ENCODE peak calls at places on chromosomes 11 and 22, in eight cellular contexts. One of them, this sample, is unnamed. For H3K27me3, the result is how much of the 10 kb centered on the place peaks cover.

GRCh38 chr22:49325531-49326395 is 501.9 kb downstream of the BRD1 start:
- DNase-seq in dorsolateral prefrontal cortex: peak
- DNase-seq in effector memory CD4-positive, alpha-beta T cell: no peak
- DNase-seq in uterus: no peak
- DNase-seq in GM23248: no peak
- DNase-seq in right atrium auricular region: peak
- DNase-seq in body of pancreas: no peak
- DNase-seq in lower lobe of right lung: peak
- DNase-seq in this sample: no peak

GRCh38 chr11:78313181-78313788 is 104.3 kb downstream of the GAB2 start:
- DNase-seq in dorsolateral prefrontal cortex: no peak
- DNase-seq in effector memory CD4-positive, alpha-beta T cell: no peak
- DNase-seq in uterus: peak
- DNase-seq in GM23248: peak
- DNase-seq in right atrium auricular region: peak
- DNase-seq in body of pancreas: peak
- DNase-seq in lower lobe of right lung: no peak
- DNase-seq in this sample: no peak

GRCh38 chr11:113901141-113901540 is 3.5 kb upstream of the HTR3B start:
- DNase-seq in dorsolateral prefrontal cortex: no peak
- DNase-seq in effector memory CD4-positive, alpha-beta T cell: no peak
- DNase-seq in uterus: no peak
- DNase-seq in GM23248: no peak
- DNase-seq in right atrium auricular region: peak
- DNase-seq in body of pancreas: no peak
- DNase-seq in lower lobe of right lung: no peak
- DNase-seq in this sample: no peak

GRCh38 chr11:20353829-20354434 is 9.6 kb upstream of the HTATIP2 start:
- DNase-seq in dorsolateral prefrontal cortex: peak
- DNase-seq in effector memory CD4-positive, alpha-beta T cell: no peak
- DNase-seq in uterus: no peak
- DNase-seq in GM23248: peak
- DNase-seq in right atrium auricular region: no peak
- DNase-seq in body of pancreas: peak
- DNase-seq in lower lobe of right lung: no peak
- DNase-seq in this sample: no peak

GRCh38 chr11:134047586-134047999 is 21.3 kb upstream of the JAM3 start:
- DNase-seq in dorsolateral prefrontal cortex: peak
- DNase-seq in effector memory CD4-positive, alpha-beta T cell: no peak
- DNase-seq in uterus: peak
- DNase-seq in GM23248: peak
- DNase-seq in right atrium auricular region: peak
- DNase-seq in body of pancreas: peak
- DNase-seq in lower lobe of right lung: no peak
- DNase-seq in this sample: no peak

GRCh38 chr11:43316451-43316850 is 4.7 kb downstream of the API5 start:
- DNase-seq in dorsolateral prefrontal cortex: no peak
- DNase-seq in effector memory CD4-positive, alpha-beta T cell: no peak
- DNase-seq in uterus: no peak
- DNase-seq in GM23248: peak
- DNase-seq in right atrium auricular region: no peak
- DNase-seq in body of pancreas: no peak
- DNase-seq in lower lobe of right lung: no peak
- DNase-seq in this sample: no peak

GRCh38 chr11:1358286-1358685 is 31.4 kb upstream of the BRSK2 start:
- DNase-seq in dorsolateral prefrontal cortex: no peak
- DNase-seq in effector memory CD4-positive, alpha-beta T cell: no peak
- DNase-seq in uterus: no peak
- DNase-seq in GM23248: no peak
- DNase-seq in right atrium auricular region: peak
- DNase-seq in body of pancreas: no peak
- DNase-seq in lower lobe of right lung: no peak
- DNase-seq in this sample: no peak

GRCh38 chr11:36098976-36099375 is 155.1 kb downstream of the LDLRAD3 start:
- DNase-seq in dorsolateral prefrontal cortex: no peak
- DNase-seq in effector memory CD4-positive, alpha-beta T cell: no peak
- DNase-seq in uterus: no peak
- DNase-seq in GM23248: no peak
- DNase-seq in right atrium auricular region: no peak
- DNase-seq in body of pancreas: no peak
- DNase-seq in lower lobe of right lung: no peak
- DNase-seq in this sample: no peak

GRCh38 chr11:94909371-94909820 is 64.0 kb downstream of the CWC15 start:
- DNase-seq in dorsolateral prefrontal cortex: no peak
- DNase-seq in effector memory CD4-positive, alpha-beta T cell: no peak
- DNase-seq in uterus: no peak
- DNase-seq in GM23248: peak
- DNase-seq in right atrium auricular region: no peak
- DNase-seq in body of pancreas: no peak
- DNase-seq in lower lobe of right lung: no peak
- DNase-seq in this sample: no peak

GRCh38 chr11:109960831-109961230 is 132.4 kb upstream of the ZC3H12C start:
- DNase-seq in dorsolateral prefrontal cortex: no peak
- DNase-seq in effector memory CD4-positive, alpha-beta T cell: no peak
- DNase-seq in uterus: no peak
- DNase-seq in GM23248: peak
- DNase-seq in right atrium auricular region: peak
- DNase-seq in body of pancreas: peak
- DNase-seq in lower lobe of right lung: no peak
- DNase-seq in this sample: no peak

DNA sequence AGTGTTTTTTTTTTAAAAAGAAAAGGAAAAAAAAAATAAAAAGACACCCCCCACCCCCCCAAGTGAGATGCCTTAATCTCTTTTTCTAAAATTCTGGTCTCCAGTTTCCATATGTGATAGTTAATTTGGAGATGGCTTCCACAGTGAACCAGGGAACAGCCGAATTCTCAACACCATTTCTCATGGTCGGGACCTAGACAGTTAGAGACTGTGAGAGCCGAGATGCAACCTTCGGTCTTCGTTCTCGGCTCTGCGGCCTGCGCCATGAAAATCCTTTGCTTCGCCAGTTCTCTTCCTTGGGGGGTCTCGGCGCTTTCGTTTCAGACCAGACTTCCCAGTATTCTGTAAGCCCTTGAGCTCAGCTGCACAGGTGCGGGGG is 731 bp downstream of the CACNG2 start:
- DNase-seq in dorsolateral prefrontal cortex: no peak
- DNase-seq in effector memory CD4-positive, alpha-beta T cell: no peak
- DNase-seq in uterus: no peak
- DNase-seq in GM23248: no peak
- DNase-seq in right atrium auricular region: no peak
- DNase-seq in body of pancreas: no peak
- DNase-seq in lower lobe of right lung: no peak
- DNase-seq in this sample: no peak
- H3K27me3 ChIP-seq in dorsolateral prefrontal cortex: under half
- H3K27me3 ChIP-seq in effector memory CD4-positive, alpha-beta T cell: under half
- H3K27me3 ChIP-seq in uterus: under half
- H3K27me3 ChIP-seq in GM23248: half or more
- H3K27me3 ChIP-seq in right atrium auricular region: under half
- H3K27me3 ChIP-seq in body of pancreas: under half
- H3K27me3 ChIP-seq in lower lobe of right lung: half or more
- H3K27me3 ChIP-seq in this sample: under half

GRCh38 chr22:25853902-25854301 is 111.9 kb downstream of the MYO18B start:
- DNase-seq in dorsolateral prefrontal cortex: no peak
- DNase-seq in effector memory CD4-positive, alpha-beta T cell: no peak
- DNase-seq in uterus: no peak
- DNase-seq in GM23248: peak
- DNase-seq in right atrium auricular region: no peak
- DNase-seq in body of pancreas: no peak
- DNase-seq in lower lobe of right lung: no peak
- DNase-seq in this sample: no peak
- H3K27me3 ChIP-seq in dorsolateral prefrontal cortex: under half
- H3K27me3 ChIP-seq in effector memory CD4-positive, alpha-beta T cell: under half
- H3K27me3 ChIP-seq in uterus: under half
- H3K27me3 ChIP-seq in GM23248: under half
- H3K27me3 ChIP-seq in right atrium auricular region: under half
- H3K27me3 ChIP-seq in body of pancreas: under half
- H3K27me3 ChIP-seq in lower lobe of right lung: under half
- H3K27me3 ChIP-seq in this sample: under half

GRCh38 chr11:61601512-61601911 is 20.6 kb upstream of the SYT7 start:
- DNase-seq in dorsolateral prefrontal cortex: no peak
- DNase-seq in effector memory CD4-positive, alpha-beta T cell: no peak
- DNase-seq in uterus: no peak
- DNase-seq in GM23248: no peak
- DNase-seq in right atrium auricular region: no peak
- DNase-seq in body of pancreas: peak
- DNase-seq in lower lobe of right lung: no peak
- DNase-seq in this sample: no peak
- H3K27me3 ChIP-seq in dorsolateral prefrontal cortex: under half
- H3K27me3 ChIP-seq in effector memory CD4-positive, alpha-beta T cell: under half
- H3K27me3 ChIP-seq in uterus: under half
- H3K27me3 ChIP-seq in GM23248: under half
- H3K27me3 ChIP-seq in right atrium auricular region: under half
- H3K27me3 ChIP-seq in body of pancreas: under half
- H3K27me3 ChIP-seq in lower lobe of right lung: under half
- H3K27me3 ChIP-seq in this sample: under half

GRCh38 chr22:39681038-39681861 is 110.7 kb downstream of the CACNA1I start:
- DNase-seq in dorsolateral prefrontal cortex: no peak
- DNase-seq in effector memory CD4-positive, alpha-beta T cell: no peak
- DNase-seq in uterus: no peak
- DNase-seq in GM23248: no peak
- DNase-seq in right atrium auricular region: no peak
- DNase-seq in body of pancreas: no peak
- DNase-seq in lower lobe of right lung: no peak
- DNase-seq in this sample: no peak
- H3K27me3 ChIP-seq in dorsolateral prefrontal cortex: under half
- H3K27me3 ChIP-seq in effector memory CD4-positive, alpha-beta T cell: under half
- H3K27me3 ChIP-seq in uterus: under half
- H3K27me3 ChIP-seq in GM23248: under half
- H3K27me3 ChIP-seq in right atrium auricular region: under half
- H3K27me3 ChIP-seq in body of pancreas: under half
- H3K27me3 ChIP-seq in lower lobe of right lung: under half
- H3K27me3 ChIP-seq in this sample: under half

GRCh38 chr11:64384039-64384737 is 25.2 kb downstream of the RPS6KA4 start:
- DNase-seq in dorsolateral prefrontal cortex: no peak
- DNase-seq in effector memory CD4-positive, alpha-beta T cell: no peak
- DNase-seq in uterus: no peak
- DNase-seq in GM23248: no peak
- DNase-seq in right atrium auricular region: no peak
- DNase-seq in body of pancreas: peak
- DNase-seq in lower lobe of right lung: no peak
- DNase-seq in this sample: no peak

GRCh38 chr11:64381350-64381749 is 22.4 kb downstream of the RPS6KA4 start:
- DNase-seq in dorsolateral prefrontal cortex: no peak
- DNase-seq in effector memory CD4-positive, alpha-beta T cell: no peak
- DNase-seq in uterus: no peak
- DNase-seq in GM23248: no peak
- DNase-seq in right atrium auricular region: no peak
- DNase-seq in body of pancreas: no peak
- DNase-seq in lower lobe of right lung: no peak
- DNase-seq in this sample: no peak

GRCh38 chr11:64383580-64383979 is 24.6 kb downstream of the RPS6KA4 start:
- DNase-seq in dorsolateral prefrontal cortex: no peak
- DNase-seq in effector memory CD4-positive, alpha-beta T cell: no peak
- DNase-seq in uterus: no peak
- DNase-seq in GM23248: no peak
- DNase-seq in right atrium auricular region: no peak
- DNase-seq in body of pancreas: no peak
- DNase-seq in lower lobe of right lung: no peak
- DNase-seq in this sample: no peak

GRCh38 chr11:64379817-64380709 is 21.1 kb downstream of the RPS6KA4 start:
- DNase-seq in dorsolateral prefrontal cortex: no peak
- DNase-seq in effector memory CD4-positive, alpha-beta T cell: no peak
- DNase-seq in uterus: no peak
- DNase-seq in GM23248: no peak
- DNase-seq in right atrium auricular region: no peak
- DNase-seq in body of pancreas: no peak
- DNase-seq in lower lobe of right lung: no peak
- DNase-seq in this sample: no peak

GRCh38 chr11:64382586-64382985 is 23.6 kb downstream of the RPS6KA4 start:
- DNase-seq in dorsolateral prefrontal cortex: no peak
- DNase-seq in effector memory CD4-positive, alpha-beta T cell: no peak
- DNase-seq in uterus: no peak
- DNase-seq in GM23248: no peak
- DNase-seq in right atrium auricular region: no peak
- DNase-seq in body of pancreas: no peak
- DNase-seq in lower lobe of right lung: no peak
- DNase-seq in this sample: no peak
- H3K27me3 ChIP-seq in dorsolateral prefrontal cortex: under half
- H3K27me3 ChIP-seq in effector memory CD4-positive, alpha-beta T cell: under half
- H3K27me3 ChIP-seq in uterus: under half
- H3K27me3 ChIP-seq in GM23248: under half
- H3K27me3 ChIP-seq in right atrium auricular region: under half
- H3K27me3 ChIP-seq in body of pancreas: under half
- H3K27me3 ChIP-seq in lower lobe of right lung: under half
- H3K27me3 ChIP-seq in this sample: under half